ENCODE peak calls at places on chromosomes 2 and 18, in five cellular contexts. Y is HCT116, G is A549, D is HepG2, M is H1. L is an unnamed sample.
A peak's percentile ranks its signal among the peaks of the same experiment; 100 is the strongest.

GRCh38 chr18:75545189-75545588 is 117.7 kb upstream of the SMIM21 start:
- DNase-seq in Y (no peak), G (no peak), D (no peak), M (no peak), L (no peak)

GRCh38 chr2:240451791-240452470 is 16.5 kb downstream of the GPC1 start:
- DNase-seq in Y (no peak), G (no peak), D (no peak), M (no peak), L (no peak)

GRCh38 chr2:71658771-71659170 is 205.4 kb downstream of the DYSF start:
- DNase-seq in Y (no peak), G (no peak), D (no peak), M (no peak), L (no peak)

GRCh38 chr2:141611143-141611571 is 519.7 kb downstream of the LRP1B start:
- DNase-seq in Y (no peak), G (no peak), D (no peak), M (no peak), L (peak; percentile 87)

GRCh38 chr2:45497355-45497754 is 113.7 kb downstream of the SRBD1 start:
- DNase-seq in Y (no peak), G (no peak), D (no peak), M (no peak), L (no peak)

GRCh38 chr2:177285892-177286715 is 21.6 kb upstream of the NFE2L2 start:
- DNase-seq in Y (no peak), G (no peak), D (no peak), M (no peak), L (no peak)

GRCh38 chr2:144256996-144257707 is 262.8 kb downstream of the ZEB2 start:
- DNase-seq in Y (no peak), G (no peak), D (no peak), M (no peak), L (no peak)

GRCh38 chr2:167333245-167333644 is 445.0 kb downstream of the XIRP2 start:
- DNase-seq in Y (no peak), G (no peak), D (no peak), M (no peak), L (no peak)

GRCh38 chr2:156329922-156330726 is 2.4 kb downstream of the NR4A2 start:
- DNase-seq in Y (no peak), G (no peak), D (no peak), M (peak; percentile 54), L (no peak)

GRCh38 chr2:72944804-72945449 is 27.6 kb downstream of the EMX1 start:
- DNase-seq in Y (no peak), G (no peak), D (no peak), M (no peak), L (no peak)
- H3K4me3 ChIP-seq in Y (no peak overlapping the region), G (no peak overlapping the region), D (no peak overlapping the region), M (no peak overlapping the region), L (no peak overlapping the region)

GRCh38 chr2:75592028-75592427 is 31.3 kb upstream of the EVA1A start:
- DNase-seq in Y (peak; percentile 8), G (no peak), D (peak; percentile 41), M (no peak), L (peak; percentile 38)
- TF ChIP-seq MAX in Y (no peak), G (no peak), D (no peak), M (no peak), L (no peak)

GRCh38 chr2:173353556-173353955 is 1.1 kb upstream of the CDCA7 start:
- DNase-seq in Y (no peak), G (no peak), D (no peak), M (no peak), L (no peak)

GRCh38 chr2:173354073-173354600 is 535 bp upstream of the CDCA7 start:
- DNase-seq in Y (no peak), G (peak; percentile 72), D (peak; percentile 27), M (no peak), L (no peak)

GRCh38 chr2:173354601-173355131 is at the start of gene CDCA7:
- DNase-seq in Y (peak; percentile 54), G (peak; percentile 81), D (peak; percentile 64), M (peak; percentile 92), L (peak; percentile 80)

GRCh38 chr2:173355866-173356508 is 1.3 kb downstream of the CDCA7 start:
- DNase-seq in Y (no peak), G (no peak), D (peak; percentile 73), M (no peak), L (peak; percentile 36)

GRCh38 chr2:173355132-173355865 is 627 bp downstream of the CDCA7 start:
- DNase-seq in Y (peak; percentile 28), G (peak; percentile 74), D (peak; percentile 18), M (peak; percentile 76), L (peak; percentile 77)
- H3K4me3 ChIP-seq in Y (peak overlapping the region; percentile 85), G (peak overlapping the region; percentile 94), D (peak overlapping the region; percentile 75), M (peak overlapping the region; percentile 83), L (peak overlapping the region; percentile 52)

GRCh38 chr2:69779258-69779989 is 37.5 kb downstream of the ANXA4 start:
- DNase-seq in Y (peak; percentile 76), G (peak; percentile 95), D (peak; percentile 31), M (no peak), L (peak; percentile 23)
- TF ChIP-seq MAX in Y (no peak), G (peak; percentile 79), D (no peak), M (no peak), L (no peak)

GRCh38 chr2:128197059-128197458 is 106.1 kb downstream of the UGGT1 start:
- DNase-seq in Y (no peak), G (no peak), D (no peak), M (no peak), L (no peak)

GRCh38 chr2:128198666-128199065 is 107.7 kb downstream of the UGGT1 start:
- DNase-seq in Y (no peak), G (no peak), D (no peak), M (no peak), L (no peak)

GRCh38 chr2:128195435-128195984 is 104.5 kb downstream of the UGGT1 start:
- DNase-seq in Y (no peak), G (no peak), D (peak; percentile 96), M (no peak), L (peak; percentile 33)

GRCh38 chr2:128199141-128199540 is 108.1 kb downstream of the UGGT1 start:
- DNase-seq in Y (no peak), G (no peak), D (no peak), M (no peak), L (no peak)

GRCh38 chr2:128196026-128196822 is 105.2 kb downstream of the UGGT1 start:
- DNase-seq in Y (no peak), G (no peak), D (peak; percentile 47), M (peak; percentile 52), L (peak; percentile 70)
- H3K4me3 ChIP-seq in Y (no peak overlapping the region), G (no peak overlapping the region), D (peak overlapping the region; percentile 6), M (no peak overlapping the region), L (no peak overlapping the region)

GRCh38 chr2:37858197-37858711 is 66.8 kb upstream of the RMDN2 start:
- DNase-seq in Y (no peak), G (peak; percentile 19), D (no peak), M (no peak), L (no peak)
- TF ChIP-seq MAX in Y (no peak), G (no peak), D (no peak), M (no peak), L (no peak)